ENCODE peak calls at places on chromosome 3, in nine cellular contexts. J is CD4-positive, alpha-beta T cell; C is astrocyte; T is K562; L is activated T-cell treated with anti-CD3 and anti-CD28 coated beads, Interleukin-2, amount 50 U/mL, for 1 hour; S is hypothalamus; I is stimulated activated CD4-positive, alpha-beta T cell treated with anti-CD3 and anti-CD28 coated beads, Interleukin-15, amount 100 ng/mL, for 1 hour; B is psoas muscle; X is T-cell. E is an unnamed sample.

GRCh38 chr3:54951405-54951804 is 23.5 kb upstream of the LRTM1 start:
- DNase-seq in L (no peak), C (peak), J (no peak), T (peak), X (no peak), B (peak), I (no peak), S (peak), E (no peak)

GRCh38 chr3:18745472-18745871 is 320.3 kb upstream of the SATB1 start:
- DNase-seq in B (no peak), J (no peak), L (no peak), C (no peak), I (no peak), S (no peak), T (no peak), X (no peak), E (no peak)

GRCh38 chr3:191376742-191377141 is 46.4 kb upstream of the UTS2B start:
- DNase-seq in S (no peak), C (peak), B (no peak), L (no peak), T (no peak), X (no peak), J (no peak), I (no peak), E (no peak)

GRCh38 chr3:89845053-89845452 is 737.6 kb downstream of the EPHA3 start:
- DNase-seq in B (no peak), L (no peak), J (no peak), C (no peak), S (no peak), T (no peak), I (no peak), X (no peak), E (no peak)

GRCh38 chr3:101643861-101644613 is 32.9 kb downstream of the ZBTB11 start:
- DNase-seq in S (no peak), I (no peak), X (no peak), T (no peak), L (no peak), C (peak), J (no peak), B (no peak), E (no peak)

GRCh38 chr3:120552184-120553020 is 43.7 kb upstream of the NDUFB4 start:
- DNase-seq in S (no peak), J (no peak), L (no peak), C (no peak), T (no peak), I (no peak), B (no peak), X (no peak), E (no peak)

GRCh38 chr3:118165413-118165812 is 869.2 kb downstream of the IGSF11 start:
- DNase-seq in B (no peak), J (no peak), L (no peak), C (no peak), I (no peak), T (no peak), X (no peak), S (no peak), E (no peak)

GRCh38 chr3:11603628-11604027 is 40.1 kb downstream of the VGLL4 start:
- DNase-seq in C (peak), T (no peak), I (no peak), J (no peak), X (no peak), B (peak), S (no peak), L (no peak), E (no peak)

GRCh38 chr3:170809021-170809974 is 60.7 kb downstream of the RPL22L1 start:
- DNase-seq in X (no peak), C (peak), B (no peak), I (no peak), S (peak), T (peak), J (no peak), L (no peak), E (no peak)

GRCh38 chr3:16885948-16886683 is 1.4 kb downstream of the PLCL2 start:
- DNase-seq in S (no peak), B (no peak), C (no peak), T (no peak), I (no peak), J (no peak), X (no peak), L (no peak), E (no peak)

GRCh38 chr3:64349531-64349930 is 124.3 kb upstream of the PRICKLE2 start:
- DNase-seq in C (no peak), J (no peak), T (no peak), I (no peak), S (no peak), L (no peak), X (no peak), B (no peak), E (no peak)

GRCh38 chr3:8560608-8561007 is 59.0 kb downstream of the LMCD1 start:
- DNase-seq in T (no peak), L (no peak), X (no peak), I (no peak), C (peak), S (no peak), B (no peak), J (no peak), E (no peak)

GRCh38 chr3:152360966-152361365 is 92.2 kb downstream of the MBNL1 start:
- DNase-seq in C (no peak), J (no peak), B (no peak), I (no peak), X (no peak), T (no peak), L (no peak), S (no peak), E (no peak)